ENCODE peak calls at places on chromosomes 6 and 20, in four cellular contexts. Z is K562, W is HepG2, O is GM12878. F is an unnamed sample.
A peak's percentile ranks its signal among the peaks of the same experiment; 100 is the strongest.

GRCh38 chr20:44056010-44056698 is 130.8 kb downstream of the JPH2 start:
- DNase-seq in Z (peak; percentile 15), O (no peak), W (peak; percentile 61), F (peak; percentile 19)

GRCh38 chr20:45101333-45101850 is 465 bp upstream of the KCNS1 start:
- DNase-seq in W (no peak), O (no peak), Z (no peak), F (no peak)

GRCh38 chr20:39873286-39873685 is 815.8 kb downstream of the MAFB start:
- DNase-seq in W (no peak), Z (no peak), O (no peak), F (no peak)

GRCh38 chr6:489001-489400 is 97.4 kb downstream of the IRF4 start:
- DNase-seq in Z (no peak), W (no peak), O (no peak), F (no peak)

GRCh38 chr20:50354690-50355592 is 155.2 kb upstream of the PTPN1 start:
- DNase-seq in Z (peak; percentile 49), O (no peak), W (no peak), F (no peak)

GRCh38 chr6:34383171-34383631 is 9.3 kb downstream of the NUDT3 start:
- DNase-seq in O (no peak), W (peak; percentile 26), Z (no peak), F (no peak)

GRCh38 chr6:37024665-37025337 is 19.3 kb downstream of the FGD2 start:
- DNase-seq in O (no peak), Z (no peak), W (no peak), F (peak; percentile 49)

GRCh38 chr20:62025394-62025793 is 40.3 kb downstream of the TAF4 start:
- DNase-seq in Z (peak; percentile 34), O (no peak), W (no peak), F (no peak)

GRCh38 chr20:50540620-50541605 is 30.7 kb downstream of the PTPN1 start:
- DNase-seq in O (no peak), W (peak; percentile 18), Z (no peak), F (peak; percentile 67)

GRCh38 chr6:100472674-100473073 is 8.0 kb upstream of the SIM1 start:
- DNase-seq in Z (no peak), O (peak; percentile 42), W (no peak), F (peak; percentile 3)

GRCh38 chr6:83257791-83258190 is 64.6 kb downstream of the RWDD2A start:
- DNase-seq in O (no peak), Z (no peak), W (no peak), F (no peak)

GRCh38 chr6:103983860-103984259 is 875.9 kb downstream of the HACE1 start:
- DNase-seq in W (no peak), O (no peak), Z (no peak), F (no peak)

GRCh38 chr6:2624177-2624576 is 126.5 kb downstream of the MYLK4 start:
- DNase-seq in O (no peak), W (no peak), Z (no peak), F (no peak)

DNA sequence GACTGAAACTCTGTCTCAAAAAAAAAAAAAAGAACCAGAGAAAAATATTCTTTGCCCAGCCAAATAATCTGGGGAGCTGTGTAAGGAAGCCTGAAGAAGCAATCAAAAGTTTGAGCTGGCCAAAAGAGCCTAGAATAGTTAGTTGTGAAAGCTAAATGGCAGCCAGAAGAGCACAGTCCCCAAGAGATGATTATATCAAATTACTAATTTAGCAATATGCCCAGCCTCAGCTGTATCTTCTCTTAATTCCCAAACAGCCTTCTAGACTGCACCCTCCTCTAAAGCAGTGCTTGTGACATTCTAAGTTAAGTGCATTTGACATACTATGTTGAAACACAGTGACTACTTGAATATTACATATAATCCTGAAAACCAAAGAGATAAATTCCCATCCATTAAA is 38.9 kb downstream of the CDK19 start:
- DNase-seq in W (no peak), Z (no peak), O (no peak), F (no peak)
- H3K4me1 ChIP-seq in W (peaks cover 8% of the 10 kb centered on the region), Z (no peaks in the 10 kb centered on the region), O (peaks cover 9% of the 10 kb centered on the region), F (no peaks in the 10 kb centered on the region)

DNA sequence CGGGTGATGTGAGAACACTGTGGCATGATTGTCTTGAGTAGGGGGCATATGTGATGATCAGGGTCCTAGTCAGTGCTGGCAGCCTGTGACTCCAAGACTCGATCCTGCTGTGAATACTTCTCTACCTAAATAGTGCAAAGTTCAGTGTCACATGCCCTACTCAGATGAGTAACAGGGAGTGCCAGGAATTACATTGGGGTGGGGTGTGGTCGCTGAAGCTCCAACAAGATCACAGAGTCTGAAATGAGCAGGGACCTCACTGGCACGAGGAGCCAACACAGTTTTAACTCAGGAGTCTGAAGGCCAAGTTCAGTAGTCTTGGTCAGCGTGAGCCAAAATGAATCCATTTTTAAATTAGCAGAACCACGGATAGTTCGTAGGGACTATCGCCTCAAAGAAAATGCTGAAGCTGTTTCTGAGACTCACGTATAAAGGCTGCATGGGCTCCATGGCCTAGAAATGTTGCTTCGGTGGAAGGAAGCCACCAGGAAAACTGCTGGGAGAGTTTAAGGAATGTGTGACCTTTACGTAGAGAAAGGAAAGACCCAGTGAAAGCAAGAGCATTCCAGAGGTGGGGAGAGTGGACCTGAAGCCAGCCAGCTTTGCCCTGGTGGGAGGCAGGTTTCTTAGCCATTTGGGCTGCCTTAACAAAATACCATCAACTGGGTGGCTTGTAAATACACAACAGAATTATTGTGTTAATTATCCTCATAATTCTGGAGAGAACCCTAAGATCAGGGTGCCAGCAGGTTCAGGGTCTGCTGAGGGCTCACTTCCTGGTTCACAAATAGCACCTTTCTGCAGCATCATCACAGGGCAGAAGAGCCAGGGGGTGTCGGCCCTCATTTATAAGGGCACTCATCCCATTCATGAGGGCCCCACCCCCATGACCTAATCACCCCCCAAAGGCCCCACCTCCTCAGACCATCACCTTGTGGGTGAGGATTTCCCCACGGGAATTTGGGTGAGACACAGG is 72.0 kb downstream of the RPP40 start:
- DNase-seq in O (no peak), Z (no peak), W (peak; percentile 74), F (peak; percentile 68)
- TF ChIP-seq CHD4 in O (no peak), Z (no peak), W (no peak), F (no peak)

DNA sequence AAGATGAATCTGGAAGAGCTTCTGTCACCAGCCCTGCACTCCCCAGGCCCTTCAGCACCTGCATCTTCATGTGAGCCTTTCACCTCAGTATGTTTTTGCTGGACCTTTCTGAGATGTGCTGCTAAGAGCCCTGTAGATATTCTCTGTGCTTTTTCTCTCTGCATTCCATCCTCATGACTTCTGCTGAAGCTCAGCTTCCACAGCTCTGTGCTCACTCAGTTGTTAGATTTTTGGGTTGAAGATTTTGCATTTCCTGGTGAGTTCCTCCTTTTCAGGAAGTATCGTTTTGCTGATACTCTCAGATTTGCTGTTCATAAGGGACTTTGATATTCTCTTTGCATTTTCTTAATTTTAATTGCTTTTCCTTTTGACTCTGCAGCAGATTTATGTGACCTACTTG is 18.3 kb downstream of the KIAA1586 start:
- DNase-seq in O (no peak), Z (no peak), W (no peak), F (no peak)
- H3K27ac ChIP-seq in O (no peak overlapping the region), Z (no peak overlapping the region), W (no peak overlapping the region), F (no peak overlapping the region)

GRCh38 chr20:46127396-46128010 is 9.4 kb downstream of the CD40 start:
- DNase-seq in Z (no peak), O (no peak), W (no peak), F (no peak)
- H3K4me1 ChIP-seq in Z (peaks cover 7% of the 10 kb centered on the region), O (peaks cover 21% of the 10 kb centered on the region), W (peaks cover 16% of the 10 kb centered on the region), F (no peaks in the 10 kb centered on the region)

DNA sequence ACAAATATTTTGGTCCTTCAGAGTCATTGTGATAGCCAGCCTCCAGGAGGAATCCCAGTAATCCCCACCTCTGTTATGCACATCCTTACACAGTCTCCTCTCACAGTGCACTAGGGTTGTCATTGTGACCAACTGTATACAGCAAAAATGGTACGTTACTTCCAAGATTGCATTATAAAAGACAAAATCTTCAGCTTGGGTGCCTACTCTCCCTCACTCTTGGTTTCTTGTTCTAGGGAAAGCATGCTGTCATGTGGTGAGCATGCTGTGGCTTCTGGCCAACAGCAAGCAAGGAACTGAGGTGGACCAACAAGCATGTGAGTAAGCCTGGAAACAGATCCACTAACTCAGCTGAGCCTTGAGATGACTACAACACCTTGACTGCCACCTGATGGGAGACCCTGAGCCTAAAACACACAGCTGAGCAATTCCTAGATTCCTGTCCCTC is 130.1 kb upstream of the DST start:
- DNase-seq in W (no peak), O (no peak), Z (no peak), F (peak; percentile 16)
- TF ChIP-seq CHD4 in W (no peak), O (no peak), Z (no peak), F (no peak)

DNA sequence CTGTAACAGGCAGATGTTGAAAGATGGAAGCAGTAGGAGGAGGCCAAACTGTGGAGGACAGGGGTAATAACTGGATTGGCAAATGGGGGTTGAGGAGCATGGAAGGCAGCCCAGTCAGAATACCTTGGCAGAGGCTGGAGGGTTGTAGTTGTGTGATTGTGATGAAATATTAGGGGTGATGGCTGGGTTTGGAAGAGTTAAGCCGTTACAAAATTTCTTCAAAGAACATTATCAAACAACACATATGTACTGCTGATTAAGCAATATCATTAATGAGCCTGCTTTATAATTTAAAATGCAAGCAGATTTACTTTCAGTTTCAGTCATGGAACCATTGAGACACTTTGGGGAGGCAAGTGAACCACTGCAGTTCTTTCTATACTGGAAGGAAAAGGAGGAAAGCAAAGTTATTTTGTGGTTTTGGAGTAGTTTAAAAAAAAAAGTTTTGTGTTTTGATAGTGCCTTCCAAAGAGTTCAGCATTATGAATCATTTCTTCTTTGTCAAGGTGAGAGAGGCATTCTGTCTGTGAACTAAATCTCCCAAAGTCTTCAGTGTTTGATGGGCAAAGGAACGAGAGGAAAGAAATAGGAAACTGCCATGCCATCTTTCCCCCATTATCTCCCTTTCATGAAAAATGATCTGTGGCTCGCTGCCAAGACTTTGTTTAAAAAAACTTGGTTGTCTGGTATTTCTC is 20.7 kb downstream of the FOXO3 start:
- DNase-seq in O (no peak), Z (peak; percentile 44), W (no peak), F (no peak)
- H3K27ac ChIP-seq in O (no peak overlapping the region), Z (no peak overlapping the region), W (no peak overlapping the region), F (peak overlapping the region; percentile 39)

GRCh38 chr20:34578040-34578439 is 19.5 kb downstream of the MAP1LC3A start:
- DNase-seq in W (no peak), Z (no peak), O (no peak), F (no peak)
- H3K4me1 ChIP-seq in W (peaks cover 8% of the 10 kb centered on the region), Z (no peaks in the 10 kb centered on the region), O (peaks cover 13% of the 10 kb centered on the region), F (peaks cover 10% of the 10 kb centered on the region)

GRCh38 chr6:56282391-56282790 is 35.0 kb upstream of the COL21A1 start:
- DNase-seq in O (no peak), Z (no peak), W (no peak), F (no peak)

GRCh38 chr6:56279346-56280080 is 32.1 kb upstream of the COL21A1 start:
- DNase-seq in O (no peak), Z (no peak), W (peak; percentile 9), F (peak; percentile 70)

DNA sequence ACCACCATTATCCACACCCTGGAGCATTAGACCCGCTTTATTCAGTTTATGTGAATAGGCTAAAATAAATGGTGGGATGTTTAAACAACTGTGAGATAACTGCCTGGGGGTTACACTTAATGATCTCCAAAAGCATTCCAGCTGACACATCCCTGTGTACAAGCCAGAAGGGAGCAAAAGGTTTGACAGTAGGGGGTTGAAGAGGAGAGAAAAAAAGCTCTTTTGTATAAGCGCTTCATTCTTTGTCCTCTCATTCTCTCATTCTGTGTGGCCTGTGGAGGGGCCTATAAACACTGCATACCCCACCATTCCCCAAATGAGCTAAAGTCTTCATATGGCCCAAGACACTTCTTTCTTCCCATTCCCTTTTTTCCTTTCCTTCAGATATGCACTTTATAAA is 30.8 kb upstream of the COL21A1 start:
- DNase-seq in O (no peak), W (no peak), Z (no peak), F (no peak)
- TF ChIP-seq CHD4 in O (no peak), W (no peak), Z (no peak), F (no peak)

F was measured in A549.